ENCODE peak calls at places on chromosomes 13 and 19, in five cellular contexts. P is endothelial cell of umbilical vein, U is GM12878, K is K562, X is A549. E is an unnamed sample.

GRCh38 chr19:34336781-34337271 is 28.2 kb upstream of the GPI start:
- DNase-seq in P (peak), U (no peak), K (peak), X (peak), E (peak)

GRCh38 chr13:98026457-98026857 is 73.0 kb downstream of the IPO5 start:
- DNase-seq in P (peak), U (no peak), K (no peak), X (peak), E (peak)

GRCh38 chr19:2602391-2603181 is 99.9 kb downstream of the GNG7 start:
- DNase-seq in P (peak), U (no peak), K (no peak), X (no peak), E (no peak)

GRCh38 chr19:57558525-57558924 is 1.1 kb downstream of the ZNF550 start:
- DNase-seq in P (no peak), U (no peak), K (peak), X (no peak), E (peak)

GRCh38 chr13:34943675-34944634 is 1.9 kb downstream of the NBEA start:
- DNase-seq in P (peak), U (no peak), K (no peak), X (no peak), E (no peak)

GRCh38 chr13:85197431-85197830 is 601.8 kb downstream of the SLITRK6 start:
- DNase-seq in P (peak), U (no peak), K (no peak), X (no peak), E (peak)

GRCh38 chr19:38831142-38831605 is 420 bp downstream of the ECH1 start:
- DNase-seq in P (peak), U (no peak), K (no peak), X (peak), E (peak)

GRCh38 chr13:102401305-102401704 is 543 bp downstream of the FGF14 start:
- DNase-seq in P (no peak), U (no peak), K (no peak), X (no peak), E (no peak)

GRCh38 chr19:575527-576506 is 3.4 kb downstream of the BSG start:
- DNase-seq in P (peak), U (no peak), K (peak), X (no peak), E (peak)

GRCh38 chr19:56309511-56310185 is 5.0 kb downstream of the ZSCAN5A start:
- DNase-seq in P (peak), U (no peak), K (peak), X (peak), E (peak)

GRCh38 chr13:40438999-40439797 is 227.2 kb downstream of the FOXO1 start:
- DNase-seq in P (peak), U (no peak), K (no peak), X (no peak), E (no peak)

GRCh38 chr19:46351241-46352041 is 4.6 kb downstream of the PPP5C start:
- DNase-seq in P (peak), U (no peak), K (no peak), X (peak), E (peak)

GRCh38 chr13:85334187-85334586 is 465.0 kb downstream of the SLITRK6 start:
- DNase-seq in P (no peak), U (no peak), K (no peak), X (no peak), E (no peak)

GRCh38 chr13:112210401-112210800 is 143.5 kb downstream of the SOX1 start:
- DNase-seq in P (no peak), U (no peak), K (no peak), X (no peak), E (no peak)

GRCh38 chr13:51823351-51823750 is 19.4 kb upstream of the DHRS12 start:
- DNase-seq in P (no peak), U (no peak), K (no peak), X (no peak), E (no peak)

DNA sequence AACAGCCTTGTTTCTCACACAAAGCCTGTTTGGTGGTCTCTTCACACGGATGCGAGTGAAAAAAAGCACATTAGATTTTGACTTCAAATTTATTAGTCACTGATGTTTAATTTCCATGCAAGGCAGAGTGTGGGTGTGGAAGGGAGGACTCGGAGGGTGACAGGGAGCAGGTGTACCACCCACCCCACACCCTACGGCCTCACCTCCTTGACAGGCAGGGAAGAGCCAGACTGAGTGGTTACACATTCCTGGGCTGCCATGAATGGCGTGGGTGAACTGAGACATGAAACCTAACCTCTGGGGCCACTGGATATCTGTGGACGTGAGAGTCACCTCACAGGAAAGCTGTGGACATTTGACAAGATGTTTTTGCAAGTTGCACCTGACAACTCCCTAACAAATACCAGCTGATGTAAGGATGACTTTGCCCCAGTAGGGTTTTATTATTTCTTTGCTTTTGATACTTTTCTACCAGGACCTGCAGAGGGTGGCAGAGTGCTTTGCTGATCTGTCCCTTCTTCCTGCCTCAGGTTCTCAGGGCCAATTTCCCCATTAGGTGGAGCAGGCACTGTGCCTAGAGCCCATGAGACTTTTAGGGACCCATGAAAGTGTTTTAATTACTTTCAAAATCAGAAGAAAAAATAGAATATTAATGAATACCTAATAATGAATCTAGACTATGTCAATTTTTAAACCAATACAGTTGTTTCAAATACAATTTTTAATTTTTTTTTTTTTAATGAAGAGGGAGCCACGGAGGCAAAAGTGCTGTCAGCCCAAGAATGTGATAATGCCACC is 58.2 kb upstream of the CYSLTR2 start:
- DNase-seq in P (peak), U (no peak), K (peak), X (peak), E (peak)
- TF ChIP-seq MYC in P (no peak), U (no peak), K (no peak), X (no peak), E (no peak)

GRCh38 chr13:21077360-21078353 is 16.3 kb upstream of the LATS2 start:
- DNase-seq in P (no peak), U (no peak), K (no peak), X (no peak), E (peak)

GRCh38 chr13:21071894-21072293 is 10.5 kb upstream of the LATS2 start:
- DNase-seq in P (no peak), U (no peak), K (no peak), X (no peak), E (peak)

GRCh38 chr13:21076265-21076653 is 14.9 kb upstream of the LATS2 start:
- DNase-seq in P (no peak), U (no peak), K (no peak), X (no peak), E (peak)

GRCh38 chr13:21075303-21076264 is 14.2 kb upstream of the LATS2 start:
- DNase-seq in P (peak), U (no peak), K (no peak), X (no peak), E (peak)

GRCh38 chr13:21074601-21075302 is 13.4 kb upstream of the LATS2 start:
- DNase-seq in P (peak), U (no peak), K (no peak), X (no peak), E (peak)
- TF ChIP-seq MYC in P (peak), U (no peak), K (no peak), X (no peak), E (peak)

GRCh38 chr19:16739546-16739945 is 19.9 kb downstream of the NWD1 start:
- DNase-seq in P (no peak), U (no peak), K (no peak), X (no peak), E (peak)

GRCh38 chr19:16741084-16741483 is 21.4 kb downstream of the NWD1 start:
- DNase-seq in P (no peak), U (no peak), K (no peak), X (no peak), E (no peak)

GRCh38 chr19:16737909-16738308 is 18.3 kb downstream of the NWD1 start:
- DNase-seq in P (no peak), U (no peak), K (no peak), X (no peak), E (no peak)

DNA sequence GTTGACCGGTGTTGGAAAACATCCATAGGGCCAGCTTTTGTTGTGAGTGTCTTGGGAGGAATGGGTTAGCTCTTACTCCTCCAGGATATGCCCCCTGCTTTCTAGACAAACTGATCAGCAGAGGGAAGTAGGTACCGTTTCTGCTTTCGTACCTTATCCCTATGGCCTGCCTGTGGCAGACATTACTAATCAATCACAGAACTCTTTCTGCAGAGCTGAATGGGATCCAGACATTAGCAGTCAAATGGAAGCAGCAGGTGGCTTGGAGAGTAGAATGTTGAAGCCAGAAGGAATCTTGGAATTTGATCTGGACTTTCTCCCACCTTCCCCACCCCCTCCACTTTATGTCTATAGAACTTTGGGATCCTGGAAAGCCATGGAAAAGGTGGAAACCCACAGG is 17.1 kb downstream of the NWD1 start:
- DNase-seq in P (no peak), U (no peak), K (no peak), X (peak), E (peak)
- TF ChIP-seq MYC in P (no peak), U (no peak), K (no peak), X (no peak), E (no peak)

GRCh38 chr13:21139374-21139773 is 37.0 kb downstream of the SKA3 start:
- DNase-seq in P (no peak), U (no peak), K (no peak), X (no peak), E (no peak)
- TF ChIP-seq MYC in P (no peak), U (no peak), K (no peak), X (no peak), E (no peak)

GRCh38 chr13:33147832-33148231 is 131.6 kb downstream of the KL start:
- DNase-seq in P (no peak), U (no peak), K (no peak), X (no peak), E (no peak)

GRCh38 chr13:33150146-33150545 is 133.9 kb downstream of the KL start:
- DNase-seq in P (peak), U (no peak), K (no peak), X (no peak), E (no peak)

GRCh38 chr13:33144358-33144784 is 128.1 kb downstream of the KL start:
- DNase-seq in P (no peak), U (peak), K (no peak), X (no peak), E (no peak)

GRCh38 chr13:33145667-33146066 is 129.4 kb downstream of the KL start:
- DNase-seq in P (no peak), U (no peak), K (no peak), X (no peak), E (no peak)

GRCh38 chr13:33146843-33147611 is 130.8 kb downstream of the KL start:
- DNase-seq in P (no peak), U (peak), K (no peak), X (no peak), E (no peak)
- TF ChIP-seq MYC in P (no peak), U (no peak), K (no peak), X (no peak), E (no peak)

DNA sequence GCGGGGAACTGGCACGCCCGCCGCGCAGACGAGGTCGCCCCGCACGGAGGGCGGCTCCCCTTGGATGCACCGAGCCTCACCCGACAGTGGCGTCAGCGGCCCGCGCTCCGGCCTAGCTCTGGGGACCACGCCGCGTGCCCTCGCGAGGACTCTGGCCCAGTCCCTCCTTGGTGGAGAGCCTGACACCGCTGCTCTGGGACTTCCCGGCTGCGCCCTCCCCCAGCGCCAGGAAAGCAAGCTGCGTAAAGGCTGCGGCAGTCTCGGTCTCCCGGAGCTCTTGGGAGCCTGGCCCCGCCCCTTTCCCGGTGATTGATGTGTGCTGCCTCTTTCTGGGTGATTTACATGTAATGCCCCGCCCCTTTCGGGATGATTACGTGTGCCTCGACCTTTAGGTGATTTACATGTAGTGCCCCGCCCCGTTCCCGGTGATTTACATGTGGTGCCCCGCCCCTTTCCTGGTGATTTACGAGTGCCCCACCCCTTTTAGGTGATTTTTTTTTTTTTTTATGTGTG is at the start of gene LENG9:
- DNase-seq in P (peak), U (no peak), K (peak), X (peak), E (peak)
- TF ChIP-seq MYC in P (no peak), U (no peak), K (no peak), X (peak), E (peak)

DNA sequence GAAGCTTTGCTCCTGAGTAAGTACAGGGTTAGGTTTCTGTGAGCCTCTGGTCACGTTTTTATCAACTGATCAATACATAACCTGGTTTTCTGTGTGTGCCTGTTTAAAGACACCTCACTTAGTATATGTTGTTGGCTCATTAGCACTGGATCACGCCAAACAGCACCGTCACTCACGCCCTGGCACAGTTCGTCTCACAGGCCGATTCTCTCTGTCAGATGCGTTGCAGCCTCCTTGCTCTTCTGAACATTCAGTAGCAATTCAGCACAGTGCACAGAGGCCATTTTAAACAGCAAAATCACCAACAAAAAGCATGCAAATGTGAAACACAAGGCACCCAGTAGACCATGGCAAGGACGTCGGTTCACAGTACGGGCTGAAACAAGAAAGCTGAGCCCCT is 288.5 kb downstream of the IRS2 start:
- DNase-seq in P (no peak), U (no peak), K (no peak), X (no peak), E (no peak)
- TF ChIP-seq MYC in P (no peak), U (no peak), K (no peak), X (no peak), E (no peak)

GRCh38 chr19:45078390-45079062 is 534 bp upstream of the GEMIN7 start:
- DNase-seq in P (no peak), U (no peak), K (no peak), X (no peak), E (no peak)

GRCh38 chr19:45076851-45077730 is 813 bp upstream of the ZNF296 start:
- DNase-seq in P (no peak), U (no peak), K (no peak), X (no peak), E (no peak)

GRCh38 chr19:45074744-45075143 is 1.5 kb downstream of the ZNF296 start:
- DNase-seq in P (no peak), U (no peak), K (no peak), X (no peak), E (no peak)

GRCh38 chr19:45075215-45076028 is 856 bp downstream of the ZNF296 start:
- DNase-seq in P (peak), U (peak), K (peak), X (peak), E (peak)

GRCh38 chr19:45076029-45076850 is at the start of gene ZNF296:
- DNase-seq in P (peak), U (no peak), K (peak), X (peak), E (peak)
- TF ChIP-seq MYC in P (no peak), U (peak), K (peak), X (peak), E (peak)

GRCh38 chr19:52640916-52641315 is 2.8 kb upstream of the ZNF83 start:
- DNase-seq in P (peak), U (no peak), K (peak), X (no peak), E (peak)
- TF ChIP-seq MYC in P (no peak), U (no peak), K (no peak), X (no peak), E (no peak)

GRCh38 chr19:4066176-4066606 is 508 bp downstream of the ZBTB7A start:
- DNase-seq in P (no peak), U (no peak), K (no peak), X (no peak), E (no peak)
- TF ChIP-seq MYC in P (no peak), U (no peak), K (no peak), X (no peak), E (no peak)

E was measured in NB4.